ENCODE peak calls at places on chromosomes 13 and 19, in eight cellular contexts. W is neural progenitor cell, B is stomach, O is AG04449, X is Peyer's patch, F is progenitor cell of endocrine pancreas, G is mucosa of descending colon, J is BJ. Z is an unnamed sample.

GRCh38 chr19:58407658-58408151 is 744 bp upstream of the ZNF584 start:
- DNase-seq in O (no peak), F (no peak), G (no peak), J (no peak), B (no peak), X (no peak), W (peak; percentile 40), Z (no peak)

GRCh38 chr13:67635754-67636153 is 405.6 kb upstream of the PCDH9 start:
- DNase-seq in G (no peak), J (no peak), B (no peak), F (no peak), O (no peak), W (no peak), X (no peak), Z (no peak)

GRCh38 chr13:93620366-93620765 is 393.8 kb downstream of the GPC6 start:
- DNase-seq in G (no peak), J (peak; percentile 25), B (no peak), O (no peak), W (no peak), F (no peak), X (no peak), Z (no peak)

GRCh38 chr13:68234278-68234677 is 1004.1 kb upstream of the PCDH9 start:
- DNase-seq in X (no peak), W (peak; percentile 36), J (no peak), B (no peak), O (no peak), G (no peak), F (no peak), Z (no peak)

GRCh38 chr19:51944798-51945552 is 17.7 kb downstream of the ZNF613 start:
- DNase-seq in G (no peak), O (no peak), W (no peak), F (no peak), B (no peak), J (no peak), X (no peak), Z (no peak)

GRCh38 chr13:98879965-98880364 is 97.9 kb downstream of the DOCK9 start:
- DNase-seq in W (no peak), B (no peak), G (no peak), X (no peak), J (no peak), F (no peak), O (no peak), Z (no peak)

GRCh38 chr19:17172624-17173345 is 42.4 kb upstream of the USE1 start:
- DNase-seq in J (no peak), B (no peak), X (no peak), O (no peak), F (no peak), W (no peak), G (no peak), Z (no peak)

GRCh38 chr19:49403404-49404187 is 15.5 kb downstream of the KASH5 start:
- DNase-seq in W (peak; percentile 90), B (no peak), F (no peak), O (no peak), G (no peak), J (no peak), X (no peak), Z (no peak)

GRCh38 chr13:44149821-44150220 is 223.8 kb upstream of the SERP2 start:
- DNase-seq in O (no peak), B (no peak), G (no peak), W (no peak), F (no peak), X (no peak), J (no peak), Z (no peak)

GRCh38 chr19:11152318-11153062 is 3.1 kb downstream of the SPC24 start:
- DNase-seq in F (no peak), W (no peak), O (no peak), G (peak; percentile 73), B (peak; percentile 87), J (no peak), X (no peak), Z (no peak)

GRCh38 chr19:40603071-40603718 is 2.0 kb downstream of the LTBP4 start:
- DNase-seq in F (no peak), O (no peak), G (no peak), J (no peak), B (no peak), W (peak; percentile 85), X (no peak), Z (no peak)

GRCh38 chr19:35592226-35592625 is 6.3 kb downstream of the PMIS2 start:
- DNase-seq in F (no peak), G (no peak), O (no peak), W (peak; percentile 76), B (peak; percentile 36), J (no peak), X (no peak), Z (peak; percentile 31)

DNA sequence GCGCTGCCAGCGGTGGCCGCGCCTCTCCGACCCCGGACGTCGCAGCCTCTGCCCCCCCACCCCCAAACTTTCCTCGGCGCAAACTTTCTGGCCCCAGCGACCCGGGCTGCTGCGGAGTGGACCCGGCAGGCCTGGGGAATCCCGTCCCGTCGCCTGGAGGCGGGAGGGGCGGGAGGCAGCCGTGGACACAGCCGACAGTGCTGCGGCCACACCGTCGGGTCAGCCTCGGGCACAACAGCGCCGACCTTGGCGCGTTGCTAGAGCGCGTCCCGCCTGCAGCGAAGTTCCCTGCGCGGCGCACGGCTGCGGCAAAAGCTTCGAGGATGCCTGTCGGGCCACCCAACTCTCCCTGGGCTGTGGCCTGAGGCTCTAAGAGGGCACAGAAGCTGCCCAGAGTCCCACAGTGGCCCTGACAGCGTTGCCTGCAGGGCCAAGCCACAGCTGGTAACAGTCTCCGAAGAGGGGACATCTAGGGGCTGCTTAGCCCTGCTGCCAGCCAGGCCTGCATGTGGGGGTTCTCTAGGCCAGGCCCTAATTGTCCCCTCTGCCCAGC is 1.3 kb downstream of the NFIX start:
- DNase-seq in O (no peak), G (peak; percentile 63), B (peak; percentile 62), W (peak; percentile 73), F (no peak), J (no peak), X (no peak), Z (no peak)
- TF ChIP-seq CTCF in O (no peak), G (no peak), B (no peak), W (peak; percentile 27), F (peak; percentile 15), J (peak; percentile 10), X (no peak), Z (no peak)

DNA sequence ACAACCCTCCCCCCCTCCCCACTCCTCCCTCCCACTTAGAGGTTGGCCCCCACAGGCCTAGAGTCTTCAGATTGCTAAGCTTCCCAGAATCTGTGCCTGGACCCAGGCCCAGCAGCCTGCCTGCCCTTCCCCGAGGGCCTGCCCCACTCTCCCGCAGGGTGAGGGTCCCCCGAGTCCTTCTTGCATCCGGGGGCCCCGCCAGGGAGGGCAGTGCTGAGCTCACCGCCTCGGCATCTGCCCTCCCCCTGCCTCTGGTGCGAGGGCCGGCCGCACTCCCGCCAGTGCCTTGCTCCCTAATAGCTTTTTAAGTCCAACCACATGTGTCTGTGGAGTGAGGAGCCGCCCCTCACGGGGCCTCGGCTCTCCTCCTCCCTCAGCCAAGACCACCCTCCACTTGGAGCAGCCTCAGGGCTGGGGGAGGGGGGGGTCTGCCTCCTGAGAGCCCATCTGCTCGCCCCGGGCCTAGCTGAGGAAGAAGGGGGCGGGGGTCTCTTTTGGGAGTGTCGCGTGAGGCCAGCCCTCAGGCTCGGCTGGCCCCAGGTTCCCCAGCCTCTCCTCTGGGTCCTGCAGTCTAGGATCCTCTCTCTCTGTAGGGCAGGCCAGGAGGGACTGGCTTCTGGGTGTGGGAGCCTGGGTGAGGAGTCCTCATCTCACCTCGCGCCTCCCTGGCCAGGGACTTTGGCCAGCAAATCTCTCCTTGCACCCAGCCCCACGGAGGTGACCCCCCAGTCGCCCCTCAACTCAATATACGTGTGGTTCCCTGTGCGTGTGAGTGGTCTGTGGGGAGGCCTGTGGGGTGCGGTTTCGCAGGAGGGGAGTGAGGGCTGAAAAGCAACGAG is 47.2 kb downstream of the LYL1 start:
- DNase-seq in X (no peak), J (peak; percentile 89), B (peak; percentile 52), G (peak; percentile 78), F (no peak), O (peak; percentile 76), W (peak; percentile 75), Z (no peak)
- TF ChIP-seq CTCF in X (no peak), J (no peak), B (no peak), G (no peak), F (peak; percentile 9), O (peak; percentile 11), W (peak; percentile 20), Z (no peak)

GRCh38 chr19:1248454-1249297 is at the start of gene MIDN:
- DNase-seq in X (peak; percentile 79), O (no peak), F (peak; percentile 84), B (peak; percentile 90), W (peak; percentile 90), G (peak; percentile 93), J (no peak), Z (no peak)
- TF ChIP-seq CTCF in X (peak; percentile 97), O (peak; percentile 60), F (peak; percentile 81), B (peak; percentile 78), W (peak; percentile 75), G (peak; percentile 73), J (peak; percentile 47), Z (peak; percentile 74)

GRCh38 chr19:50465986-50466771 is 10.1 kb upstream of the EMC10 start:
- DNase-seq in W (peak; percentile 82), J (no peak), B (peak; percentile 60), F (peak; percentile 22), O (no peak), G (peak; percentile 75), X (no peak), Z (no peak)
- TF ChIP-seq CTCF in W (peak; percentile 70), J (peak; percentile 38), B (no peak), F (peak; percentile 63), O (peak; percentile 40), G (no peak), X (no peak), Z (peak; percentile 29)

DNA sequence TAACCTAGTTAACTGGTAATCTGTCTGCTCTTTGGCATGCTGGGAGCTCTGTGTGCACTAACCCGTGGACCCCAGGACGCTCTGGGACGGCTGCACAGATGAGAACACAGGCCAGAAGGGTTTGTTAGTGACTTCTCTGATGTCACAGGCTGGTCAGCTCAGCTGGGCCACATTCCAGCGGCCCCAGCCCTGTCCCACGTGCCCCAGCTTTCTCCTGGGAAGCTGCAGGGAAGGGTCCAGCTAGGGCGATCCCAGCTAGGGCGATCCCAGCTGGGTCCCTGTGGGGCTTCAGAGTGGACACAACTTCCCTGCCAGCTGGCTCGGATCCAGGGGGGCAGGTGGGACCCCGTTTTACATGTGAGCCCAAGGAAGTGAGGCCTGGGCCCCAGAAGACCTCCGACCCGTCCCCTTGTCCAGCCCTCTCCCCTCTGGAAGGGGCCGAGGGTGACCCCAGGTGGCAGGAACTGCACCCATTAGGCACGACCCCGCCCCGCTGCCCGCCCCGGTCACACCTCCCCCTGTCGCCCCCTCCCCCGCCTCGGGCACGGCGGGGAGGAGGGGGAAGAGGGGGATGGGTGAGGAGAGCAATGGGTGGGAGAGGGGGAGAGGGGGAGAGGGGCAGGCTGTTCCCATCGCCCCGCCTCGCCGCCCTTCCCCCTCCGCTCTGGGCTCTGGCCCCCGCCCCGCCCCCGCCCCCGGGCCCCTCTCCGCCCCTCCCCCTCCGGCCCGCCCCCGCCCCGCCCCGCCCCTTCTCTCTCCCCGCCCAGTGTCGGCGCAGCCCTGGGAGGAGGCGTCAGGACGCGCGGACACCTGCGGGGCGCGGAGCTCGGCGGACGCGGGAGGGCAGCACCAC is 75.2 kb upstream of the MCF2L start:
- DNase-seq in O (no peak), W (peak; percentile 92), B (peak; percentile 69), X (peak; percentile 26), J (no peak), G (peak; percentile 68), F (peak; percentile 70), Z (no peak)
- TF ChIP-seq CTCF in O (no peak), W (no peak), B (no peak), X (no peak), J (no peak), G (no peak), F (peak; percentile 18), Z (no peak)

GRCh38 chr19:388691-389090 is 20.3 kb downstream of the C2CD4C start:
- DNase-seq in B (no peak), O (no peak), G (peak; percentile 22), F (no peak), X (no peak), W (no peak), J (no peak), Z (no peak)
- TF ChIP-seq CTCF in B (no peak), O (no peak), G (no peak), F (no peak), X (no peak), W (no peak), J (no peak), Z (no peak)